ENCODE peak calls at places on chromosomes 3 and 15, in nine cellular contexts. M is HL-60; G is frontal cortex; A is NCI-H2081; W is SJSA1; C is cardiac septum; H is activated naive CD4-positive, alpha-beta T cell; B is NCI-H1694 treated with DMSO at 0.1 percent for 48 hours; U is mesothelial cell of epicardium. L is an unnamed sample.
A peak's percentile ranks its signal among the peaks of the same experiment; 100 is the strongest.

GRCh38 chr3:151210676-151211381 is 7.8 kb upstream of the GPR171 start:
- DNase-seq in M (no peak), G (no peak), A (peak; percentile 44), W (no peak), C (no peak), H (no peak), B (no peak), U (no peak), L (no peak)

GRCh38 chr15:40875996-40876740 is 2.1 kb upstream of the RHOV start:
- DNase-seq in M (no peak), G (no peak), A (no peak), W (no peak), C (no peak), H (no peak), B (no peak), U (no peak), L (no peak)

GRCh38 chr15:58066042-58066867 is 744 bp upstream of the ALDH1A2 start:
- DNase-seq in M (no peak), G (peak; percentile 50), A (peak; percentile 49), W (peak; percentile 52), C (peak; percentile 87), H (peak; percentile 18), B (no peak), U (peak; percentile 59), L (peak; percentile 20)

GRCh38 chr3:124519844-124520243 is 210.4 kb upstream of the UMPS start:
- DNase-seq in M (no peak), G (no peak), A (peak; percentile 72), W (no peak), C (no peak), H (no peak), B (no peak), U (no peak), L (no peak)

GRCh38 chr3:131694351-131694750 is 191.6 kb upstream of the MRPL3 start:
- DNase-seq in M (no peak), G (no peak), A (no peak), W (peak; percentile 44), C (no peak), H (no peak), B (no peak), U (no peak), L (no peak)

GRCh38 chr15:60673918-60674558 is 195.1 kb upstream of the ICE2 start:
- DNase-seq in M (peak; percentile 1), G (no peak), A (peak; percentile 71), W (peak; percentile 64), C (no peak), H (no peak), B (peak; percentile 8), U (no peak), L (no peak)

GRCh38 chr3:35486295-35486694 is 153.0 kb upstream of the ARPP21 start:
- DNase-seq in M (no peak), G (no peak), A (no peak), W (no peak), C (no peak), H (no peak), B (no peak), U (no peak), L (no peak)

GRCh38 chr3:99741588-99741987 is 76.1 kb upstream of the CMSS1 start:
- DNase-seq in M (no peak), G (no peak), A (no peak), W (no peak), C (no peak), H (no peak), B (no peak), U (no peak), L (no peak)

GRCh38 chr15:31842532-31843195 is 187.7 kb upstream of the CHRNA7 start:
- DNase-seq in M (no peak), G (no peak), A (no peak), W (no peak), C (no peak), H (no peak), B (no peak), U (no peak), L (no peak)

GRCh38 chr15:37101634-37102314 is 1.4 kb upstream of the MEIS2 start:
- DNase-seq in M (no peak), G (peak; percentile 75), A (peak; percentile 85), W (peak; percentile 74), C (peak; percentile 91), H (no peak), B (peak; percentile 73), U (peak; percentile 66), L (peak; percentile 68)

GRCh38 chr3:82376883-82377282 is 615.4 kb upstream of the GBE1 start:
- DNase-seq in M (no peak), G (no peak), A (no peak), W (no peak), C (no peak), H (no peak), B (no peak), U (no peak), L (no peak)

GRCh38 chr15:88376574-88377174 is 90.5 kb downstream of the MRPL46 start:
- DNase-seq in M (no peak), G (no peak), A (no peak), W (peak; percentile 17), C (no peak), H (no peak), B (no peak), U (no peak), L (no peak)

GRCh38 chr15:30671309-30671708 is 45.4 kb downstream of the ARHGAP11B start:
- DNase-seq in M (no peak), G (no peak), A (no peak), W (no peak), C (no peak), H (no peak), B (no peak), U (no peak), L (no peak)

GRCh38 chr3:24287728-24288450 is 206.8 kb downstream of the THRB start:
- DNase-seq in M (no peak), G (no peak), A (no peak), W (no peak), C (no peak), H (no peak), B (no peak), U (no peak), L (no peak)

GRCh38 chr3:42473083-42473932 is 29.1 kb upstream of the VIPR1 start:
- DNase-seq in M (no peak), G (no peak), A (no peak), W (peak; percentile 52), C (no peak), H (no peak), B (no peak), U (no peak), L (no peak)

GRCh38 chr3:176939022-176939817 is 258.1 kb downstream of the TBL1XR1 start:
- DNase-seq in M (peak; percentile 54), G (peak; percentile 12), A (peak; percentile 95), W (no peak), C (no peak), H (no peak), B (peak; percentile 90), U (no peak), L (peak; percentile 24)

GRCh38 chr3:64440498-64440897 is 215.2 kb upstream of the PRICKLE2 start:
- DNase-seq in M (no peak), G (no peak), A (peak; percentile 67), W (no peak), C (no peak), H (no peak), B (no peak), U (no peak), L (no peak)

GRCh38 chr15:99474041-99474906 is 91.5 kb upstream of the MEF2A start:
- DNase-seq in M (no peak), G (no peak), A (no peak), W (no peak), C (peak; percentile 89), H (no peak), B (no peak), U (no peak), L (no peak)

GRCh38 chr15:73483053-73483452 is 40.1 kb downstream of the REC114 start:
- DNase-seq in M (no peak), G (no peak), A (no peak), W (no peak), C (no peak), H (no peak), B (no peak), U (no peak), L (no peak)

GRCh38 chr15:43966646-43967045 is 139.8 kb downstream of the WDR76 start:
- DNase-seq in M (no peak), G (no peak), A (no peak), W (no peak), C (no peak), H (no peak), B (no peak), U (no peak), L (no peak)

GRCh38 chr15:89149501-89150101 is 61.3 kb downstream of the ABHD2 start:
- DNase-seq in M (no peak), G (no peak), A (no peak), W (no peak), C (no peak), H (no peak), B (no peak), U (no peak), L (no peak)

GRCh38 chr15:101489633-101490407 is at the start of gene PCSK6:
- DNase-seq in M (no peak), G (peak; percentile 90), A (peak; percentile 24), W (no peak), C (no peak), H (no peak), B (no peak), U (no peak), L (peak; percentile 78)

GRCh38 chr15:92653836-92654524 is 1.6 kb downstream of the FAM174B start:
- DNase-seq in M (no peak), G (peak; percentile 59), A (peak; percentile 91), W (no peak), C (no peak), H (no peak), B (peak; percentile 83), U (no peak), L (no peak)

GRCh38 chr3:133038089-133038730 is at the start of gene TMEM108:
- DNase-seq in M (no peak), G (peak; percentile 84), A (peak; percentile 99), W (peak; percentile 59), C (no peak), H (peak; percentile 0), B (peak; percentile 86), U (peak; percentile 86), L (peak; percentile 25)

GRCh38 chr15:90594297-90594696 is 64.6 kb downstream of the CRTC3 start:
- DNase-seq in M (no peak), G (no peak), A (peak; percentile 88), W (no peak), C (peak; percentile 92), H (peak; percentile 84), B (no peak), U (no peak), L (no peak)

GRCh38 chr3:49133226-49133951 is 539 bp upstream of the LAMB2 start:
- DNase-seq in M (no peak), G (peak; percentile 66), A (peak; percentile 76), W (peak; percentile 87), C (peak; percentile 92), H (no peak), B (peak; percentile 8), U (peak; percentile 64), L (peak; percentile 97)

GRCh38 chr3:184129012-184129411 is 6.1 kb upstream of the EIF2B5 start:
- DNase-seq in M (no peak), G (no peak), A (peak; percentile 41), W (no peak), C (no peak), H (no peak), B (peak; percentile 9), U (no peak), L (peak; percentile 39)

GRCh38 chr3:165814380-165814779 is 22.8 kb downstream of the BCHE start:
- DNase-seq in M (no peak), G (no peak), A (no peak), W (no peak), C (no peak), H (no peak), B (no peak), U (no peak), L (no peak)

GRCh38 chr3:149572796-149573414 is 84.9 kb downstream of the WWTR1 start:
- DNase-seq in M (no peak), G (no peak), A (no peak), W (no peak), C (no peak), H (no peak), B (no peak), U (no peak), L (no peak)

GRCh38 chr3:6250167-6250566 is 610.7 kb upstream of the GRM7 start:
- DNase-seq in M (no peak), G (no peak), A (no peak), W (no peak), C (no peak), H (no peak), B (no peak), U (no peak), L (no peak)

GRCh38 chr15:60373327-60373726 is 24.5 kb downstream of the ANXA2 start:
- DNase-seq in M (no peak), G (no peak), A (no peak), W (peak; percentile 37), C (no peak), H (no peak), B (no peak), U (no peak), L (no peak)